ENCODE peak calls at places on chromosomes 16 and 17, in six cellular contexts. I is HCT116, A is SK-N-SH, V is upper lobe of left lung, L is endothelial cell of umbilical vein, X is prostate gland. B is an unnamed sample.

GRCh38 chr17:58357312-58358297 is 5.6 kb upstream of the SUPT4H1 start:
- DNase-seq in I (no peak), A (no peak), V (no peak), L (no peak), X (no peak), B (no peak)

GRCh38 chr17:10025976-10026785 is 121.1 kb upstream of the RCVRN start:
- DNase-seq in I (no peak), A (no peak), V (no peak), L (no peak), X (no peak), B (no peak)

GRCh38 chr16:68642436-68643064 is 2.6 kb upstream of the CDH3 start:
- DNase-seq in I (no peak), A (peak; percentile 72), V (peak; percentile 49), L (peak; percentile 12), X (no peak), B (no peak)

GRCh38 chr16:35144212-35144932 is 1685.0 kb downstream of the TP53TG3F start:
- DNase-seq in I (no peak), A (no peak), V (no peak), L (no peak), X (no peak), B (no peak)

GRCh38 chr16:57755726-57756423 is 20.3 kb downstream of the KATNB1 start:
- DNase-seq in I (no peak), A (no peak), V (no peak), L (no peak), X (no peak), B (no peak)

GRCh38 chr17:80718428-80718827 is 173.8 kb downstream of the RPTOR start:
- DNase-seq in I (no peak), A (no peak), V (no peak), L (no peak), X (no peak), B (no peak)

GRCh38 chr17:61280338-61280737 is 119.3 kb upstream of the TBX2 start:
- DNase-seq in I (no peak), A (no peak), V (no peak), L (no peak), X (no peak), B (no peak)

GRCh38 chr17:15351925-15352324 is 10.5 kb upstream of the TEKT3 start:
- DNase-seq in I (no peak), A (no peak), V (no peak), L (no peak), X (no peak), B (no peak)

GRCh38 chr17:77677637-77678036 is 280.9 kb upstream of the TNRC6C start:
- DNase-seq in I (no peak), A (no peak), V (no peak), L (no peak), X (no peak), B (no peak)

GRCh38 chr16:2902337-2903130 is 9.2 kb upstream of the FLYWCH1 start:
- DNase-seq in I (no peak), A (peak; percentile 8), V (no peak), L (no peak), X (no peak), B (no peak)

GRCh38 chr16:2904922-2905240 is 6.8 kb upstream of the FLYWCH1 start:
- DNase-seq in I (no peak), A (no peak), V (no peak), L (no peak), X (no peak), B (no peak)

GRCh38 chr16:2905988-2906387 is 5.7 kb upstream of the FLYWCH1 start:
- DNase-seq in I (no peak), A (no peak), V (no peak), L (no peak), X (no peak), B (no peak)

GRCh38 chr16:2904100-2904921 is 7.4 kb upstream of the FLYWCH1 start:
- DNase-seq in I (peak; percentile 70), A (peak; percentile 89), V (peak; percentile 93), L (peak; percentile 89), X (peak; percentile 80), B (peak; percentile 86)

DNA sequence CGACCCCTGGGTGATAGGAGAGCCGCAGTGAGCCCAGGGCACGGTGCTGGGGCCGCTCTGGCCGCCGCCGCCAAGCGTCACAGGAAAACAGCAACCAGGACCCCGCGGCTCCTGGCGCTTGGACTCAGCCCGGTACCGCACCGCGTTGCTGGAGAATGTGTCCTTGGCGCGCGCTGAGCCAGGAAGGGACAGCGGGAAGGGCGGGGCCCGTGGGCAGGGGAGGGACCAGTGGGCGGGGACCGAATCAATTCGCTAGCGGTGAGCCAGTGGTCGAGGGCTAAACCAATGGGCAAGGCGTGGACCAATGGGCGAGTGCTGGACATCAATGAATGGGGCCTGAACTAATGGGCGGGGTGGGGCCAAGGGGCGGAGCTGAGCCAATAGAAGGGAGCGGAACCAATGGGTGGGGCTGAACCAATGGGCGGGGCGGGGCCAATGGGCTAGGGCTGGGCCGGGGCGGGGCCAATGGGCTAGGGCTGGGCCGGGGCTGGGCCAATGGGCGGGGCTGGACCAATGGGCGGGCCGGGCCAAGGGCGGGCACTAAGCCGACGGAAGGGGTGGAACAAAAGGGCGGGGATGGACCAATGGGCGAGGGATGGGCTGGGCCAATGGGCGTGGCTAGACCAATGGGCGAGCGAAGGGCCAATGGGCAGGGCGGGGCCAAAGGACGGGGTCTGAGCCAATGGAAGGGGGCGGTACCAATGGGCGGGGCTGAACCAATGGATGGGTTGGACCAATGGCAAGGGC is 6.3 kb upstream of the FLYWCH1 start:
- DNase-seq in I (peak; percentile 99), A (peak; percentile 95), V (peak; percentile 100), L (peak; percentile 99), X (peak; percentile 100), B (peak; percentile 99)
- TF ChIP-seq POLR2AphosphoS5 in I (peak; percentile 100), A (peak; percentile 99), V (peak; percentile 98), L (peak; percentile 99), X (peak; percentile 96), B (peak; percentile 96)

GRCh38 chr17:7501729-7502128 is 17.6 kb downstream of the POLR2A start:
- DNase-seq in I (no peak), A (no peak), V (no peak), L (no peak), X (no peak), B (no peak)
- TF ChIP-seq POLR2AphosphoS5 in I (no peak), A (no peak), V (no peak), L (no peak), X (no peak), B (no peak)

DNA sequence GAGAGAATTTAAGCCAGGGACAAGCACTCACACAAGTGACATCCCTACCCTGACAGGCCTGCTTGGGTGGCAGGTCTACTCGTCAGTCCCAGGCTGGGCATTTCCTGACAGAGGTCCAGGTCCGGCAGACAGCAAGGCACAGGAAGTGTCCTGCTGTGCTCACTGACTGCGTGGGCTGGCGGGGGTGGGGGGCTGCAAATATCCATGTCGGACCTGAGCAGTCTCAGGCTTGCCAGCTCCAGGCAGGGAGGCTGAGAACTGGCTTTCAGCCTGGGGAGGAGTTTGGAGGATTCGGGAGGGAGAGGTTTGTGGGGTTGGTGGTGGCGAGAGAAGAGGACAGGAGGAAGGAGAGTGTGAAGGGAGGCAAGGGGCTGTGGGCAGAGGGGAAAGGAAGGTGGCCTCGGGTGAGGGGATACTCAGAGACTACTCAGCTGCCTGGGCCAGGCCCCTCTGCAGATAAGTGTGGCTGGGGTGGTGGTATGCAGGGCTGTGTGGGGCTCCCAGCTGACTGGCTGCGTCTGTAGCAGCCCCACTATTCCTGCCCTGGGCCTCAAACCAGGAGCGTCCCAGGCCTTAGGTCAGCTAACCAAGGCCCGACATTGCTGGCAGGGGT is 7.8 kb downstream of the HIC1 start:
- DNase-seq in I (no peak), A (no peak), V (no peak), L (peak; percentile 56), X (no peak), B (no peak)
- TF ChIP-seq POLR2AphosphoS5 in I (no peak), A (no peak), V (no peak), L (no peak), X (no peak), B (no peak)

GRCh38 chr16:85571813-85572619 is 41.1 kb upstream of the GSE1 start:
- DNase-seq in I (no peak), A (no peak), V (peak; percentile 58), L (no peak), X (no peak), B (no peak)
- TF ChIP-seq POLR2AphosphoS5 in I (no peak), A (no peak), V (no peak), L (no peak), X (no peak), B (no peak)